ENCODE peak calls at places on chromosomes 16 and 17, in four cellular contexts. K is AG04449, R is NT2/D1, I is heart right ventricle. C is an unnamed sample.

GRCh38 chr17:1493291-1493980 is 950 bp upstream of the MYO1C start:
- DNase-seq in K (no peak), R (no peak), I (peak; percentile 69), C (no peak)

GRCh38 chr17:17888821-17889220 is 52.0 kb upstream of the SREBF1 start:
- DNase-seq in K (no peak), R (no peak), I (no peak), C (peak; percentile 26)

GRCh38 chr17:62140836-62141235 is 75.8 kb upstream of the MED13 start:
- DNase-seq in K (no peak), R (no peak), I (no peak), C (no peak)

GRCh38 chr16:77736879-77737278 is 14.6 kb downstream of the NUDT7 start:
- DNase-seq in K (no peak), R (no peak), I (no peak), C (peak; percentile 29)

GRCh38 chr17:48494335-48494734 is 36.5 kb downstream of the HOXB1 start:
- DNase-seq in K (no peak), R (no peak), I (no peak), C (no peak)

GRCh38 chr16:67243481-67243880 is 3.8 kb downstream of the FHOD1 start:
- DNase-seq in K (no peak), R (no peak), I (no peak), C (no peak)

GRCh38 chr17:75036643-75037268 is 10.0 kb downstream of the ATP5PD start:
- DNase-seq in K (no peak), R (no peak), I (peak; percentile 92), C (no peak)

GRCh38 chr17:78645421-78646295 is 68.5 kb upstream of the DNAH17 start:
- DNase-seq in K (no peak), R (no peak), I (peak; percentile 89), C (peak; percentile 89)

GRCh38 chr16:11484691-11485258 is 101.9 kb downstream of the LITAF start:
- DNase-seq in K (no peak), R (no peak), I (no peak), C (no peak)

GRCh38 chr17:58204796-58205195 is 12.3 kb downstream of the EPX start:
- DNase-seq in K (no peak), R (no peak), I (no peak), C (no peak)

GRCh38 chr17:15463363-15463762 is 4.1 kb downstream of the CDRT4 start:
- DNase-seq in K (no peak), R (no peak), I (peak; percentile 40), C (no peak)

GRCh38 chr17:4908711-4909496 is 6.0 kb upstream of the CHRNE start:
- DNase-seq in K (peak; percentile 40), R (peak; percentile 71), I (peak; percentile 90), C (peak; percentile 88)

GRCh38 chr17:16438557-16439302 is 23.4 kb downstream of the TRPV2 start:
- DNase-seq in K (peak; percentile 99), R (peak; percentile 96), I (peak; percentile 97), C (peak; percentile 100)

GRCh38 chr17:1108810-1109605 is 70.8 kb downstream of the ABR start:
- DNase-seq in K (no peak), R (no peak), I (peak; percentile 68), C (peak; percentile 62)

GRCh38 chr16:67326472-67327309 is at the start of the genes KCTD19 and LRRC36:
- DNase-seq in K (no peak), R (peak; percentile 85), I (peak; percentile 39), C (no peak)

GRCh38 chr16:69827527-69827926 is 65.4 kb downstream of the WWP2 start:
- DNase-seq in K (no peak), R (no peak), I (no peak), C (no peak)

GRCh38 chr16:72645526-72645925 is 402.4 kb downstream of the ZFHX3 start:
- DNase-seq in K (no peak), R (no peak), I (no peak), C (no peak)

GRCh38 chr16:14629612-14629918 is 495 bp downstream of the PARN start:
- DNase-seq in K (no peak), R (no peak), I (no peak), C (no peak)

GRCh38 chr17:79026345-79027273 is 2.6 kb downstream of the C1QTNF1 start:
- DNase-seq in K (no peak), R (no peak), I (no peak), C (no peak)

GRCh38 chr16:85554791-85555548 is 58.2 kb upstream of the GSE1 start:
- DNase-seq in K (no peak), R (no peak), I (peak; percentile 70), C (peak; percentile 83)

GRCh38 chr16:85990861-85991301 is 91.9 kb downstream of the IRF8 start:
- DNase-seq in K (no peak), R (no peak), I (no peak), C (no peak)

GRCh38 chr17:35423761-35424160 is 8.5 kb downstream of the SLFN12 start:
- DNase-seq in K (no peak), R (no peak), I (no peak), C (no peak)

GRCh38 chr16:17511340-17511739 is 40.6 kb upstream of the XYLT1 start:
- DNase-seq in K (peak; percentile 73), R (no peak), I (no peak), C (no peak)

GRCh38 chr17:76957600-76958464 is 89.6 kb downstream of the MGAT5B start:
- DNase-seq in K (no peak), R (no peak), I (no peak), C (peak; percentile 25)

GRCh38 chr16:25707982-25708583 is 16.3 kb downstream of the HS3ST4 start:
- DNase-seq in K (no peak), R (no peak), I (no peak), C (peak; percentile 45)

GRCh38 chr17:67633751-67634191 is 84.0 kb upstream of the NOL11 start:
- DNase-seq in K (no peak), R (no peak), I (peak; percentile 65), C (no peak)

GRCh38 chr17:6075050-6075449 is 4.9 kb downstream of the WSCD1 start:
- DNase-seq in K (no peak), R (no peak), I (no peak), C (no peak)

GRCh38 chr17:35891273-35891672 is 11.1 kb upstream of the CCL5 start:
- DNase-seq in K (no peak), R (no peak), I (no peak), C (no peak)

GRCh38 chr17:44221072-44221861 is 1.8 kb upstream of the UBTF start:
- DNase-seq in K (no peak), R (no peak), I (peak; percentile 86), C (peak; percentile 87)

GRCh38 chr17:17942846-17943245 is 29.4 kb downstream of the TOM1L2 start:
- DNase-seq in K (no peak), R (no peak), I (no peak), C (no peak)

GRCh38 chr16:12587646-12588277 is 215.9 kb downstream of the CPPED1 start:
- DNase-seq in K (no peak), R (no peak), I (no peak), C (no peak)

DNA sequence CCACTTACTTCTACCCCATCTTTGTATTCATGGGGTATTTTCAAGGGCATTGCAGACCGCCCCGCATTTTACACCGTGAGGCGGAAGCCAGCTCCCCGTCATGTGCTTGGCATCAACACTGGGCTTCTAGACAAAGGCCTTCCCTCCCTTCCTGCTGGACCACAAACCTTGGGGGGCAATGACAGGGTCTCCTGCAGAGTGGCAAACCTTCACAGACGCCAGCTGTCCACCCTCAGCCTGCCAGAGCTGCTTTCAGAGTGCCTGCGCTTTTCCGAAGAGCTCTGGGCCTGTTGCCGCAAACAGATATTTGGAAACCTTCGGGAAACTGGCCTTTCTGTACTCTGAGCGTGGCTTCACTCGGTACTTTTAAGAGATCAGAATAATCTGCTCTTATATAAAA is 152.2 kb upstream of the CHMP6 start:
- DNase-seq in K (no peak), R (no peak), I (no peak), C (no peak)
- H3K4me3 ChIP-seq in K (no peak overlapping the region), R (no peak overlapping the region), I (no peak overlapping the region), C (no peak overlapping the region)

GRCh38 chr17:38731526-38732294 is 1.6 kb downstream of the CISD3 start:
- DNase-seq in K (no peak), R (no peak), I (no peak), C (peak; percentile 45)
- H3K4me3 ChIP-seq in K (no peak overlapping the region), R (no peak overlapping the region), I (no peak overlapping the region), C (peak overlapping the region; percentile 90)

DNA sequence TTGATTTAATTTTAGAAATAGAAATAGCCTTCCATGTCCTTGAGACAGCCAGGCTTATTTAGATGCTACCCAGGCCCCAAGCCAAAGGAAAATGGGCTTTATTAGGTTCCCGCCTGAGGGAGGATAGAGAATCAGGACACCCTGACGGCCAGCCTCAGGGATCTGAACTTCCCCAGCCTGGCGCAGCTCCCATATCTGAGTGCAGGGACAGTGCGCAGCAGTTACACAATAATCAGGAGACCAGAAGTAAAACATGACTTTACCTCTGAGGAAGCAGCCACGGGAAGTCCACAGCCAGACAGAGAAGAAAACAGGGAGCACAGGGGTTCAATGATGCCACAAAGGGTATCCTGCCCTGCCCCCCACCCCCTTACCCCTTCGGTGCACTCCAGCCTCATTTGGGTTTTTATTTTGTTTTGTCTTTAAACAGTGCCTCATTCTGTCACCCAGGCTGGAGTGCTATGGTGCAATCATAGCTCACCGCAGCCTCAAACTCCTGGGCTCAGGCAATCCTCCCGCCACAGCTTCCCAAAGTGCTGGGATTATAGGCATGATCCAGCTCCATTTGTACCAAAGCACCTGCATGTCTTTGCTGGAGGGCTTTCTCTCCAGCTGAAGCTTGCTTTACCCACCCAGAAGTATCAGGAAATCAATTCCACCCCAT is 21.8 kb downstream of the ORC6 start:
- DNase-seq in K (no peak), R (no peak), I (peak; percentile 66), C (peak; percentile 55)
- H3K4me3 ChIP-seq in K (no peak overlapping the region), R (no peak overlapping the region), I (no peak overlapping the region), C (no peak overlapping the region)

GRCh38 chr17:82844796-82845162 is 5.0 kb upstream of the ZNF750 start:
- DNase-seq in K (no peak), R (no peak), I (no peak), C (no peak)
- H3K4me3 ChIP-seq in K (no peak overlapping the region), R (no peak overlapping the region), I (no peak overlapping the region), C (no peak overlapping the region)

GRCh38 chr16:560221-560700 is at the start of gene PRR35:
- DNase-seq in K (no peak), R (no peak), I (no peak), C (no peak)
- H3K4me3 ChIP-seq in K (no peak within 1 kb of the TSS), R (peak within 1 kb of the TSS; percentile 24), I (no peak within 1 kb of the TSS), C (no peak within 1 kb of the TSS)

DNA sequence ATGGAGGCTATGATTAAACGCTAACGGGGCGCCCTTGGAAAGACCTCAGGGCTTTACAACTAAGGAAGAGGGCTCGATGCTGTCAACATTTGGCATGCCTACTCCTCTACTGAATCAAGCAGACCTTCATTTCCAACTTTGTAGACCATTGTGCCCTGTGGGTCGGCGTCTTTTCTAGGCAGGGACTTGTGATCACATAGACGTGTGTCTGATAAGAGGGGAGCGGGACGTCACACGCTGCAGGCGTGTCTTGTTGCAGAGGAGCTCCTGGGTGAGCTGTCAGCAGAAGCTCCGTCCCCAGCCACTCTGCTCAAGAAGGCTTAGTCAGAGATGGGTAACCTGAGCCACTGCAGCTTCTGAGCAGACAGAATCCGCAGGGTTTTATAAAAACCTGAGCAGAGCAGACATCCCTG is 2.8 kb downstream of the MAPK8IP3 start:
- DNase-seq in K (no peak), R (no peak), I (peak; percentile 41), C (no peak)
- H3K4me3 ChIP-seq in K (no peak overlapping the region), R (no peak overlapping the region), I (peak overlapping the region; percentile 1), C (no peak overlapping the region)